ENCODE peak calls at places on chromosomes 3 and 15, in five cellular contexts. F is H1, V is endothelial cell of umbilical vein, H is breast epithelium, E is IMR-90. Q is an unnamed sample. For H3K4me1, the result is how much of the 10 kb centered on the place peaks cover.

GRCh38 chr15:76286231-76286879 is 24.9 kb downstream of the ETFA start:
- DNase-seq in F (no peak), V (no peak), H (no peak), E (peak), Q (no peak)

GRCh38 chr3:151047636-151048035 is 37.8 kb upstream of the MED12L start:
- DNase-seq in F (no peak), V (no peak), H (no peak), E (peak), Q (no peak)

GRCh38 chr15:93190238-93190637 is 101.2 kb upstream of the RGMA start:
- DNase-seq in F (no peak), V (no peak), H (no peak), E (no peak), Q (no peak)

GRCh38 chr3:118972974-118973373 is 61.7 kb downstream of the IGSF11 start:
- DNase-seq in F (no peak), V (no peak), H (no peak), E (no peak), Q (no peak)

GRCh38 chr15:74193305-74193718 is 9.3 kb downstream of the STRA6 start:
- DNase-seq in F (no peak), V (no peak), H (no peak), E (peak), Q (no peak)

GRCh38 chr3:71702131-71703024 is 22.8 kb downstream of the EIF4E3 start:
- DNase-seq in F (no peak), V (peak), H (no peak), E (no peak), Q (no peak)

GRCh38 chr3:4834403-4834866 is 144.8 kb upstream of the BHLHE40 start:
- DNase-seq in F (no peak), V (no peak), H (no peak), E (peak), Q (no peak)

GRCh38 chr3:70811880-70812279 is 499.4 kb upstream of the MDFIC2 start:
- DNase-seq in F (no peak), V (no peak), H (peak), E (peak), Q (peak)

GRCh38 chr15:29470794-29471193 is 201.2 kb upstream of the NSMCE3 start:
- DNase-seq in F (no peak), V (no peak), H (no peak), E (no peak), Q (no peak)

GRCh38 chr3:188208751-188209433 is 54.9 kb downstream of the LPP start:
- DNase-seq in F (no peak), V (no peak), H (no peak), E (peak), Q (no peak)

GRCh38 chr3:190070623-190071347 is 49.9 kb downstream of the P3H2 start:
- DNase-seq in F (no peak), V (no peak), H (no peak), E (peak), Q (no peak)

GRCh38 chr3:20043398-20043797 is 3.2 kb downstream of the KAT2B start:
- DNase-seq in F (no peak), V (peak), H (peak), E (no peak), Q (peak)

GRCh38 chr3:133938770-133939495 is 43.3 kb upstream of the RAB6B start:
- DNase-seq in F (peak), V (no peak), H (peak), E (peak), Q (no peak)

GRCh38 chr3:104629038-104629437 is 737.7 kb upstream of the ALCAM start:
- DNase-seq in F (no peak), V (peak), H (no peak), E (peak), Q (no peak)

GRCh38 chr3:191070201-191070600 is 128.8 kb upstream of the OSTN start:
- DNase-seq in F (no peak), V (no peak), H (no peak), E (peak), Q (no peak)

GRCh38 chr15:78988361-78988911 is 43.6 kb upstream of the CTSH start:
- DNase-seq in F (no peak), V (peak), H (peak), E (peak), Q (peak)

GRCh38 chr3:13647314-13648059 is 98.6 kb downstream of the FBLN2 start:
- DNase-seq in F (no peak), V (no peak), H (no peak), E (peak), Q (no peak)

GRCh38 chr3:12471228-12471627 is 13.1 kb upstream of the TSEN2 start:
- DNase-seq in F (no peak), V (no peak), H (no peak), E (no peak), Q (no peak)

GRCh38 chr3:126995254-126995770 is 12.4 kb downstream of the PLXNA1 start:
- DNase-seq in F (no peak), V (no peak), H (no peak), E (no peak), Q (no peak)

GRCh38 chr15:74398183-74398582 is 30.7 kb upstream of the CYP11A1 start:
- DNase-seq in F (no peak), V (no peak), H (no peak), E (no peak), Q (no peak)

GRCh38 chr3:149343951-149344350 is 10.5 kb upstream of the TM4SF18 start:
- DNase-seq in F (no peak), V (no peak), H (no peak), E (no peak), Q (no peak)

GRCh38 chr15:38217181-38217580 is 35.5 kb upstream of the SPRED1 start:
- DNase-seq in F (no peak), V (no peak), H (no peak), E (peak), Q (no peak)

GRCh38 chr3:105473521-105474223 is 107.0 kb downstream of the ALCAM start:
- DNase-seq in F (no peak), V (no peak), H (no peak), E (peak), Q (no peak)

GRCh38 chr3:62870321-62870720 is 4.9 kb downstream of the CADPS start:
- DNase-seq in F (no peak), V (no peak), H (no peak), E (peak), Q (no peak)

GRCh38 chr3:82390868-82391267 is 629.4 kb upstream of the GBE1 start:
- DNase-seq in F (no peak), V (no peak), H (no peak), E (no peak), Q (no peak)

GRCh38 chr3:186589115-186589514 is 18.6 kb downstream of the DNAJB11 start:
- DNase-seq in F (no peak), V (no peak), H (no peak), E (peak), Q (no peak)
- TF ChIP-seq CTCF in F (peak), V (no peak), H (no peak), E (peak), Q (no peak)

GRCh38 chr15:84981054-84981710 is 474 bp upstream of the PDE8A start:
- DNase-seq in F (peak), V (peak), H (peak), E (peak), Q (peak)
- TF ChIP-seq POLR2A in F (no peak), V (no peak), H (no peak), E (no peak), Q (peak)

DNA sequence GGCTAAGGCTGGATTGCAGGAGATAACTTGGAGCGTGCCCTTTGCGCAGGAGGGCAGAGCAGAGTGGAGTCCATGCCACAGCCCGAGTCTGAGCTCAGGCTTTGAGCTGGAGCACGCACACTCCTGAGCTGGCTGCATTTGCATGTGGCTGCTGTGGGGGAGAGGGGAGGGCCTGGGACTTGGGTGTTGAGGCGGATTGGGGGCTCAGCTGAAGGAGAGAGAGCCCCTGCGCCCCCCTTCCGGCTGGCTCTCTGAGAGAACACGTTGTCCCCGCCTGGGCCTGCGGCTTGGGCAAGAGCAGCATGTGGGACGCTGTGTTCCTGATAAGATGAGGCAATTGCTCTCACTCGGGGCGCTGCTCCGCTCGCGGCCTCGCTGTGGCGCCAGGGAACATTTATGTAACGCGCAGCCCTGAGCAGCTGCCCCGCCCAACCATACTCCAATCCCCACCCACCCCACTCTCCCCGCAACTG is 39.1 kb downstream of the KLF13 start:
- DNase-seq in F (peak), V (no peak), H (peak), E (peak), Q (peak)
- H3K4me1 ChIP-seq in F (under half), V (under half), H (under half), E (under half), Q (half or more)

DNA sequence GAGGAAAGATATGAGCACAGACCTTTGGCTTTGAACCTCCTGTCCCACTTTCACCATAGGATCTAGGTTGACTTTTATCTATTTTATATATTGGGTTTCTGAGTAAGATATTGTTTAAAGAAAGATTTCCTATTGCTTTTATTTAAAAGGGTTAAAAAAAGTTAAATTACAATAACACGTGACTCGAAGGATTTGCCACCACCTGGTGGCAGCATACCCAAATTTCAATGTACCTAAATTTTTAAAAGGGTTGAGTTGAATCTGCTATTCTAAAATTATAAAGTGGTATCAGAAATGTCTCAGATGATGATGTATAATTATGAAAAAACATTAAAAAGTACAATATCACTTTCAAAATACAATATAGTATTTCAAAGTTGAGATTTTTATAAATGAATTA is 368.4 kb downstream of the MECOM start:
- DNase-seq in F (no peak), V (peak), H (no peak), E (peak), Q (no peak)
- TF ChIP-seq CTCF in F (peak), V (peak), H (no peak), E (peak), Q (no peak)

DNA sequence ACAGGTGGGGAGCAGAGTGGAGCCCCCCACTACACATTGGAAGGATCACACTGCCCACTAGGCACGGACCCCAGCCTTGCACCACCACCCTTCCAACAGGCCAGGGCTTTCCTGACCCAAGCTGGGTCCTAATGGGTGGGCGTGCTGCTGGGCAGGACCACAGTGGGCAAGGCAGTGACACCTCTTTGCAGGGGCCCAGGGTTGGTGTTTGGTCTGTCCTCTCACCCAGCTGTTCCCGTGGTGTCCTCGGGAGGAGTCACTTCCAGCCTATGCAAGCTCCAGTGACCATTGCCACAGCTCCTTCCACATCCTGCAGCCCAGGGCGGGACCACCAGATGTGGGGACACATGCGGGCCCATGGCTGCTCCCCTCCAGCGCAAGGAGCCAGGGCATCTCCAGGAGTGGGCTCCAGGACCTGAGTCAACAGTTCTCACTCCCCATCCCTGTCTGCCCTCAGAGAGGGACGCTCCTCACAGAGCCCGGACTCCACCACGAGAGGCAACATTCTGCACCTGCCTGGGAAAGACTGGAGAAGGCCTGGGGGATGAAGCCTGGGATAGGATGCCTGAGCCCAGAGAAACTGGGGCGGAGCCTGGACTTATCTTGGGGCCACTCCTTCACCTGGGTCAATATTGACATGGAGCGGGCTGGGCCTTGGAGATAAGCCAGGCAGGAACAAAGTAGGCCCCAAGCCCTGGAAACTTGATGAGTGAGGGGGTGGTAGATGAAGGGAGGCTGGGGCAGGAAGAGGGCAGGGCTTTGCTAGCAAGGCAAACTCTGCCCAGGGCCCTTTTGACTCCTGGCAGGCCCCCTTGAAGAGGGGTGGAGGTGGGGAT is 3.9 kb upstream of the VILL start:
- DNase-seq in F (no peak), V (peak), H (no peak), E (no peak), Q (no peak)
- TF ChIP-seq POLR2A in F (no peak), V (no peak), H (no peak), E (no peak), Q (no peak)

DNA sequence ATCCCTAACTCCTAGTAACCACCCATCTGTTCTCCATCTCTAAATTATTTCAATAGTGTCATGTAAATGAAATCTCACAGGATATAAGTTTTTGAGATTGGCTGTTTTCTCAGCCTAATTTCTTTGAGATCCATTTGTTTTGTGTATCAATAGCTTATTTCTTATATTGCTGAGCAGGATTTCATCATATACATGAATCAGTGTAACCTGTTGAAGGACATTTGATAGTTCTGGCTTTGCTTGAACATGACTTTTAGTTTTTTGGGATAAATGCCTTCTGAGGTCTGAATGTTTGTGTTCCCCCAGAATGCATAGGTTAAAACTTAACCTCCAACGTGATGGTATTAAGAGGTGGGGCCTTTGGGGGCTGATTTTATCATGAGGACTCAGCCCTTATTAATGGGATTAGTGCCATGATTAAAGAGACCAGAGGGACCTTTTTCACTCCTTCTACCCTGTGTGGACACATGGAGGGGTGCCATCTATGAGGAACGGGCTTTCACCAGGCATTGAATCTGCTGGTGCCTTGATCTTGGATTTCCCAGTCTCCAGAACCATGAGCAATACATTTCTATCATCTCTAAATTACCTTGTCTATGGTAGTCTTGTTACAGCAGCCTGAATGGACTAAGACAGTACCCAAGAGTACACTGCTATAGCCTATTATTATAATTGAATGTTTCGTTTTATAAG is 118.3 kb downstream of the FNDC3B start:
- DNase-seq in F (no peak), V (no peak), H (no peak), E (no peak), Q (no peak)
- H3K4me1 ChIP-seq in F (under half), V (under half), H (under half), E (under half), Q (under half)

GRCh38 chr3:135516143-135516542 is 449.4 kb upstream of the PPP2R3A start:
- DNase-seq in F (peak), V (no peak), H (no peak), E (peak), Q (no peak)
- TF ChIP-seq CTCF in F (peak), V (no peak), H (no peak), E (peak), Q (no peak)

DNA sequence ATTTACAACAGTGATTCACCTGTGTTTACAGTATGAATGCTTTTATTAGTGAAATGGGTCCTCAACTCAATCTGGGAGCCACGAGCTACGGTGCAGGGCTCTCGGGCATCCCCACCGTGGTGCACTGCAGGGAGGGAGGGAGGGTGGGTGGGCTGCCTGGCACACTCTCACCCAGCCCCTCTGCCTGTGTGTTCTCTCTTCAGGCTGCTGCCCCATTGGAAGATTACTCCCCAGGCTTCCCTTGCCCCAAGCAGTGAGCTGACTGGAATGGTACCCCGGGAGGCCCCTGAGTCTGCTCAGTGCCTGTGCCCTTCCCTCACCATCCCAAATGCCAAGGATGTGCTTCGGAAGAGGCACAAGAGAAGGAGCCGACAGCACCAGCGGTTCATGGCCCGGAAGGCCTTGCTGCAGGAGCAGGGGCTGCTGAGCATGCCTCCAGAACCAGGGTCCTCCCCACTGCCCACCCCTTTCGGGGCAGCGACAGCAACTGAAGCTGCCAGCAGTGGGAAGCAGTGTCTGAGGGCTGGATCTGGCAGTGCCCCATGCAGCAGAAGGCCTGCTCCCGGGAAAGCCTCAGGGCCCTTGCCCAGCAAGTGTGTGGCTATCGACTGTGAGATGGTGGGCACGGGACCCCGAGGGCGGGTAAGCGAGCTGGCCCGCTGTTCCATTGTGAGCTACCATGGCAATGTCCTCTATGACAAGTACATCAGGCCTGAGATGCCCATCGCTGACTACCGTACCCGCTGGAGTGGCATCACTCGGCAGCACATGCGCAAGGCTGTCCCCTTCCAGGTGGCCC is 5.0 kb downstream of the AEN start:
- DNase-seq in F (no peak), V (no peak), H (no peak), E (no peak), Q (no peak)
- TF ChIP-seq POLR2A in F (peak), V (no peak), H (no peak), E (no peak), Q (no peak)

Q was measured in tibial nerve.